ENCODE peak calls at places on chromosomes 16 and 17, in seven cellular contexts. G, S, F, V, K, Y and O are unnamed samples.
A peak's percentile ranks its signal among the peaks of the same experiment; 100 is the strongest.

GRCh38 chr17:81824595-81824994 is 8.5 kb downstream of the MCRIP1 start:
- DNase-seq in G (no peak), V (no peak), K (no peak), S (no peak), Y (no peak), F (no peak), O (no peak)

GRCh38 chr17:83195330-83196087 is 116.1 kb downstream of the METRNL start:
- DNase-seq in K (no peak), G (peak; percentile 71), F (no peak), Y (peak; percentile 3), V (no peak), S (no peak), O (no peak)

GRCh38 chr16:12406840-12407690 is 396.6 kb downstream of the CPPED1 start:
- DNase-seq in F (no peak), Y (no peak), S (no peak), V (no peak), K (peak; percentile 3), G (peak; percentile 30), O (no peak)

GRCh38 chr17:27651411-27652345 is 20.7 kb downstream of the LGALS9 start:
- DNase-seq in F (peak; percentile 87), Y (peak; percentile 41), G (peak; percentile 73), S (no peak), K (peak; percentile 65), V (peak; percentile 53), O (peak; percentile 75)

GRCh38 chr16:27098366-27099050 is 31.8 kb downstream of the C16orf82 start:
- DNase-seq in G (no peak), S (no peak), Y (no peak), F (no peak), K (no peak), V (no peak), O (no peak)

GRCh38 chr16:2470603-2471015 is 488 bp upstream of the NTN3 start:
- DNase-seq in V (no peak), Y (no peak), S (no peak), G (no peak), F (no peak), K (no peak), O (no peak)

GRCh38 chr17:79951361-79952264 is 84.1 kb downstream of the TBC1D16 start:
- DNase-seq in K (no peak), Y (peak; percentile 62), F (no peak), V (no peak), G (peak; percentile 93), S (no peak), O (peak; percentile 77)

GRCh38 chr16:84925092-84925772 is 86.1 kb downstream of the ZDHHC7 start:
- DNase-seq in S (peak; percentile 4), F (peak; percentile 95), G (peak; percentile 38), Y (peak; percentile 66), K (peak; percentile 57), V (no peak), O (peak; percentile 54)

GRCh38 chr16:27253526-27253930 is 15.0 kb downstream of the NSMCE1 start:
- DNase-seq in F (no peak), V (no peak), Y (no peak), K (no peak), S (no peak), G (peak; percentile 85), O (no peak)

GRCh38 chr17:79645777-79646088 is 34.9 kb upstream of the RBFOX3 start:
- DNase-seq in K (no peak), F (peak; percentile 35), S (no peak), G (no peak), Y (no peak), V (peak; percentile 2), O (no peak)

GRCh38 chr17:45096141-45096540 is 35.0 kb downstream of the NMT1 start:
- DNase-seq in S (no peak), G (peak; percentile 50), F (no peak), K (peak; percentile 53), Y (peak; percentile 49), V (no peak), O (no peak)

GRCh38 chr17:34391241-34391640 is 28.2 kb upstream of the CCL1 start:
- DNase-seq in F (no peak), Y (no peak), K (peak; percentile 19), G (no peak), V (no peak), S (no peak), O (no peak)

GRCh38 chr17:82049521-82049971 is 2.1 kb downstream of the RFNG start:
- DNase-seq in G (no peak), V (no peak), K (no peak), Y (no peak), S (no peak), F (no peak), O (no peak)

GRCh38 chr17:57881143-57881542 is 31.3 kb upstream of the MRPS23 start:
- DNase-seq in K (no peak), G (peak; percentile 57), F (no peak), S (no peak), V (no peak), Y (no peak), O (no peak)

GRCh38 chr17:49575524-49576120 is at the start of gene NXPH3:
- DNase-seq in S (no peak), F (peak; percentile 97), Y (peak; percentile 60), G (peak; percentile 46), K (peak; percentile 67), V (peak; percentile 68), O (peak; percentile 82)

DNA sequence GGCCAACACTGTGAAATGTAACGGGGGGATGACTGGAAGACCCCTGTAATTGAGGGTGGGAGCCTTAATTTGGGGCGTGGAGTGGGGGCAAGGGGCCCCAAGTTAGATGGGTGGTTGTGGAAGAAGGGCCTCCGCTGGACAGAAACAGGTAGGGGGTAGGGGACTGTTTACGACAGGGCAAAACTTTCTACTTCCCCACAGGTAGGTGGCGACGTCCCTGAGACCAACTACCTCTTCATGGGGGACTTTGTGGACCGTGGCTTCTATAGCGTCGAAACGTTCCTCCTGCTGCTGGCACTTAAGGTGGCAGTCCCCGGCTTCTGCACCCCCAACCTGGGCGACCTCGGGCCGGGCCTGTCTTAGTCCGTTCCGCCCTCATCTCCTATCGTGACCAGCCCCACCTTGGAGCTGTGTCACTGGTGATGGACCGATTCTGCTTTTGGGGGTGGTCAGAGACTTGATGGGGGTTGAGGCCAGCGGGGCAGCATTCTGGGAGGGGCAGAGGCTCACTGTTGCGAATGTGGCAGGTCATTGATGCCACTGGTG is 6.8 kb downstream of the PPP4C start:
- DNase-seq in Y (no peak), G (no peak), K (no peak), S (no peak), V (no peak), F (no peak), O (no peak)
- TF ChIP-seq CTCF in Y (peak; percentile 35), G (peak; percentile 7), K (no peak), S (peak; percentile 7), V (no peak), F (peak; percentile 57), O (no peak)

GRCh38 chr16:30867747-30868146 is 26.1 kb downstream of the BCL7C start:
- DNase-seq in Y (no peak), G (peak; percentile 27), S (no peak), K (no peak), V (no peak), F (no peak), O (no peak)
- TF ChIP-seq CTCF in Y (peak; percentile 28), G (peak; percentile 23), S (no peak), K (peak; percentile 3), V (no peak), F (peak; percentile 40), O (no peak)

DNA sequence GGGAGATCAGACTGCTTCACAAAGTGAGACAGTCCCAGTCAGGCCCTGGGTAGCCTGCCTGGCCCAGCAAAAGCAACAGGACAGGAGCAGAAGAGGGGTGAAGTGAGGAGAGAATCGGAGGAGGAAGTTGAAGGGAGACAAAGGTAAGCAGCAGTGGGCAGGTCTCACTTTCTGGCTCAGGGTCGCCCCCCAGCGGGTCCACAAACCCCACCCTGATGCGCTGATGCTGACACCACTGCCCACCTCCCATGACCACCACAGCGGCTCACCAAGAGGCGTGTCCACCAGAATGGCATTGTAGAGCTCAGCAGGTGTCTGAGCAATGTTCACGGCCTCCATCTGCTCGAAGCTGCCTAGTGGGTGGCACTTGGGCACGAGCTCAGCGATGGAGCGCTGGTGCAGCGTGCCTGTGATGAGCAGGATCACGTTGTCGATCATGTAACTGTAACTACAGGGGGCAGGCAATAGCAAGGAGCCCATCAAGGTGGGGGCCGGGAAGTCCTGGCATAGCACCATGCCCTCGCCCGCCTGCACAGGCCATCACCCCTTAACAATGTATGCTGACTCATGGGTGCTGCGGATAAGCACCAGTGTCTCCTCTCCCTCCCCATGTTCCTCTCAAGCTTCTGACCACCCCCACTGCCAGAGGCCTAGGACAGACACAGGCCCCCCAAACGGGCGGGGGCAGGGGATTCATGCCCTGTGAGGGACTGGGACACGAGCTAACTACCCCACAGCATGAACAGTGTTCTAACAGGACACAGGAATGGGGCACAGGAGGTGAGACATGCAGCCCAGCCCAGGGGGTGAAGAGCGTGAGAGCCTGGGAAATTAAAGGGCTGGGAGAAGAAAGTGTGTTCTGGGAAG is 13.6 kb downstream of the HSD11B2 start:
- DNase-seq in K (no peak), F (no peak), G (no peak), S (no peak), V (no peak), Y (no peak), O (no peak)
- TF ChIP-seq CTCF in K (no peak), F (peak; percentile 47), G (no peak), S (no peak), V (no peak), Y (no peak), O (no peak)

GRCh38 chr17:8041249-8041928 is 2.5 kb downstream of the ALOX15B start:
- DNase-seq in G (peak; percentile 95), F (no peak), Y (peak; percentile 26), V (no peak), S (peak; percentile 16), K (peak; percentile 69), O (no peak)
- TF ChIP-seq CTCF in G (peak; percentile 56), F (peak; percentile 59), Y (peak; percentile 59), V (peak; percentile 62), S (peak; percentile 66), K (peak; percentile 51), O (peak; percentile 45)